ENCODE peak calls at places on chromosomes 12 and 14, in four cellular contexts. K is left ventricle myocardium inferior, M is GM12864, P is foreskin fibroblast. H is an unnamed sample.

GRCh38 chr14:33938131-33938949 is 12.5 kb downstream of the EGLN3 start:
- DNase-seq in K (peak; percentile 87), P (no peak), M (no peak), H (no peak)

GRCh38 chr14:72104011-72104613 is 171.9 kb downstream of the RGS6 start:
- DNase-seq in K (no peak), M (no peak), P (no peak), H (peak; percentile 21)

GRCh38 chr12:112905451-112906089 is 1.2 kb upstream of the OAS1 start:
- DNase-seq in K (no peak), M (no peak), P (no peak), H (no peak)

GRCh38 chr12:26120561-26121274 is 4.1 kb downstream of the BHLHE41 start:
- DNase-seq in K (no peak), M (no peak), P (no peak), H (no peak)

GRCh38 chr12:111122458-111122878 is 202.1 kb upstream of the MYL2 start:
- DNase-seq in M (no peak), K (no peak), P (no peak), H (no peak)

GRCh38 chr14:41130274-41130673 is 476.4 kb upstream of the LRFN5 start:
- DNase-seq in P (no peak), K (no peak), M (no peak), H (no peak)

GRCh38 chr14:104303705-104304425 is 165.5 kb downstream of the KIF26A start:
- DNase-seq in K (no peak), M (no peak), P (no peak), H (no peak)

GRCh38 chr12:124374147-124374546 is 79.3 kb downstream of the RFLNA start:
- DNase-seq in P (no peak), M (no peak), K (no peak), H (no peak)

GRCh38 chr14:68951051-68951797 is 27.9 kb downstream of the ACTN1 start:
- DNase-seq in K (peak; percentile 80), M (no peak), P (peak; percentile 98), H (no peak)

GRCh38 chr14:83463500-83464098 is 1929.9 kb upstream of the SEL1L start:
- DNase-seq in P (no peak), K (no peak), M (no peak), H (peak; percentile 5)

GRCh38 chr14:25349269-25349668 is 299.3 kb upstream of the STXBP6 start:
- DNase-seq in K (no peak), P (no peak), M (no peak), H (no peak)

GRCh38 chr12:14454098-14454907 is 88.8 kb downstream of the ATF7IP start:
- DNase-seq in P (no peak), M (peak; percentile 45), K (no peak), H (peak; percentile 46)

GRCh38 chr12:88471641-88472040 is 108.6 kb downstream of the KITLG start:
- DNase-seq in P (peak; percentile 64), K (no peak), M (no peak), H (no peak)

GRCh38 chr14:101716077-101716950 is 45.2 kb upstream of the PPP2R5C start:
- DNase-seq in M (no peak), K (no peak), P (no peak), H (no peak)

GRCh38 chr14:91252901-91253794 is 8.6 kb upstream of the GPR68 start:
- DNase-seq in K (peak; percentile 56), P (no peak), M (no peak), H (peak; percentile 70)

GRCh38 chr14:47539065-47539464 is 136.3 kb downstream of the MDGA2 start:
- DNase-seq in K (no peak), M (no peak), P (no peak), H (peak; percentile 6)

GRCh38 chr12:122319312-122319638 is 53.0 kb upstream of the VPS33A start:
- DNase-seq in P (no peak), K (no peak), M (no peak), H (no peak)

GRCh38 chr12:3882896-3883564 is 9.8 kb upstream of the PARP11 start:
- DNase-seq in K (no peak), M (no peak), P (peak; percentile 16), H (peak; percentile 31)

GRCh38 chr12:107318804-107319535 is 225.6 kb upstream of the CRY1 start:
- DNase-seq in M (no peak), K (no peak), P (no peak), H (peak; percentile 36)

GRCh38 chr12:107319536-107320030 is 226.2 kb upstream of the CRY1 start:
- DNase-seq in P (no peak), K (no peak), M (no peak), H (peak; percentile 30)

GRCh38 chr12:107320031-107320928 is 226.9 kb upstream of the CRY1 start:
- DNase-seq in M (no peak), P (no peak), K (peak; percentile 46), H (peak; percentile 34)

GRCh38 chr12:107318554-107318803 is 225.1 kb upstream of the CRY1 start:
- DNase-seq in M (no peak), P (no peak), K (no peak), H (no peak)

GRCh38 chr12:107317751-107318553 is 224.6 kb upstream of the CRY1 start:
- DNase-seq in K (peak; percentile 84), M (no peak), P (peak; percentile 76), H (peak; percentile 81)
- TF ChIP-seq CTCF in K (no peak), M (no peak), P (no peak), H (no peak)

GRCh38 chr14:39432619-39433451 is 602 bp upstream of the FBXO33 start:
- DNase-seq in P (peak; percentile 64), M (peak; percentile 56), K (peak; percentile 89), H (peak; percentile 74)
- TF ChIP-seq CTCF in P (no peak), M (no peak), K (peak; percentile 27), H (peak; percentile 20)

GRCh38 chr14:45810152-45810872 is 557.3 kb upstream of the MIS18BP1 start:
- DNase-seq in P (no peak), K (no peak), M (no peak), H (peak; percentile 10)
- TF ChIP-seq CTCF in P (peak; percentile 4), K (no peak), M (no peak), H (peak; percentile 27)

GRCh38 chr12:65278576-65279386 is at the start of gene MSRB3:
- DNase-seq in P (peak; percentile 69), K (peak; percentile 82), M (no peak), H (peak; percentile 80)
- TF ChIP-seq CTCF in P (no peak), K (no peak), M (peak; percentile 13), H (no peak)

GRCh38 chr12:127555071-127555470 is 711.9 kb upstream of the TMEM132C start:
- DNase-seq in M (no peak), P (no peak), K (no peak), H (no peak)

GRCh38 chr12:127556487-127556886 is 710.5 kb upstream of the TMEM132C start:
- DNase-seq in P (no peak), K (no peak), M (no peak), H (no peak)

GRCh38 chr12:127550271-127550670 is 716.7 kb upstream of the TMEM132C start:
- DNase-seq in M (no peak), P (peak; percentile 56), K (no peak), H (no peak)

GRCh38 chr12:127548123-127548553 is 718.8 kb upstream of the TMEM132C start:
- DNase-seq in P (peak; percentile 92), K (no peak), M (no peak), H (no peak)

DNA sequence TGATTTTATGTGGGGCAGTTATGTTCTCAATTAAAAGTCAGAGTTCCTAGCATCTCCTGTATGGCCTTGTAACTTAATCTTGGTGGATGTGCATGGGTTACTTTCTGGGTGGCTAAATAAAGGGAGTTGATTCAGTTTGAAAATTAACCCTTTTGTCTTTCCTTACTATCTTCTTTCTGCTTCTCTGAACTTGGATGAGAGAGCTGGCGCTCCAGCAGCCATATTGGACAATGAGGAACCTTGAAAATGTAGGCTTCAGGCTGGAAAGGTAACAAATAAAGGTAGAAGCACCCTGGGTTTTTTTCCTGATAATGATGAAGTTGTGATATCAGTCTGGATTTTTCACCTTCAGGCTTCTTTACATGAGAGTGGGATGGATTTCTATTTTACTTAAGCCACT is 714.1 kb upstream of the TMEM132C start:
- DNase-seq in P (no peak), M (no peak), K (no peak), H (no peak)
- TF ChIP-seq CTCF in P (no peak), M (no peak), K (no peak), H (no peak)

DNA sequence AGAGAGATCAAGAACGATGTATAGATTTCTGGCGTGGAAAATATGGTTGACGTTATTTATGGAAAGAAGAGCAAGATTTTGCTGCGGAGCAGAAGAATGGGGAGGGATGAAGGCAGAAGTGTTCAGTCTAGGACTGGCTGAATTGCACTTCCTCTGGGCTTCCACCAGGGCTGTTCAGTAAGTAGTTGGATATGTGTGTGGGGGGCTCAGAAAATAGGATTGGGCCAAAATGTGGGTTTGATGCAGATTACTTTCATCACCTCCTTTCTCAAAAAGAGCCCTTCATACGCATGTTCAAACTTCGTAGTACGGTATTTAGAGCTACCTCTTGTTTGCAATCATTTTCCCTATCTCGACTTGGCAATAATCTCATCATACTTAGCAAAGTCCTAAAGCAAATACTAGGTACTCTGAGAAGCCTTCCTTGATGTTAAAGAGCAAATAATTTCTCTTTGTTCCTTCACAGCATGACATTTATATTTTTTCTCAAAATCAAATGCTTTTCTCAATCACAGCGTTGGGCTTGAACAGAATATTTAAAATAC is 349.4 kb downstream of the NELL2 start:
- DNase-seq in K (no peak), P (no peak), M (no peak), H (no peak)
- TF ChIP-seq CTCF in K (no peak), P (no peak), M (no peak), H (no peak)

DNA sequence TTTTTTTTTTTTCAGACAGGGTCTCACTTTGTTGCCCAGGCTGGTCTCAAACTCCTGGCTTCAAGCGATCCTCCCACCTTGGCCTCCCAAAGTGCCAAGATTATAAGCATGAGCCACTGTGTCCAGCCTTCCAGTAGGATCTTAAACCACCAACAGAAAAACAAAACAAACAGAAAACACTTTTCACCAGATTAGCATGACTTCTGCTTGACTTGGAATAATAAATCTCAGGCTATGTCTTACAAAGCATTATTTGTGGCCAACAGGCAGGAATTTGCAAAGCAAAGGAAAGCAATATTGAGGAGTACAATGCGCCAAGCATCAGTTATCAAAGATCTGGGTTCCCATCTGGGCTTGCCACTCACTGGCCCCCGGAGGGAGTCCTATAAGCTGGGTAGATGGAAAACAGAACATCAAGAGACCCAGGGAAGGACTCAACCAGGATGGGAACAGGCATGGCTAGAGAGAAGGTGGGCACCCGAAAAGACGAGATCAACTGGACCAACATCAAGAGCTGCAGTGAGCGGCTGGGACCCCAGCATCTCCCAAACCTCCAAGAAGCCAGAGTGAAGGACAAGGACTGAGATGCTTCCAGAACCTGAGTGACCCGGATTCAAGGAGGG is 101.3 kb downstream of the TMEM30B start:
- DNase-seq in P (peak; percentile 16), K (no peak), M (no peak), H (no peak)
- TF ChIP-seq CTCF in P (no peak), K (no peak), M (no peak), H (no peak)